ENCODE peak calls at places on chromosomes 16 and 17, in six cellular contexts. N is A549, L is ovary, R is adrenal gland, C is breast epithelium, G is stomach. J is an unnamed sample.
A peak's percentile ranks its signal among the peaks of the same experiment; 100 is the strongest.

GRCh38 chr17:75006653-75007052 is 5.8 kb upstream of the MRPL58 start:
- DNase-seq in C (no peak), L (no peak), G (no peak), R (no peak), N (peak; percentile 38), J (no peak)

GRCh38 chr17:72465191-72466024 is 344.6 kb downstream of the SOX9 start:
- DNase-seq in N (peak; percentile 98), G (peak; percentile 62), L (no peak), C (peak; percentile 85), R (no peak), J (no peak)

GRCh38 chr17:320809-321385 is 31.7 kb downstream of the RPH3AL start:
- DNase-seq in C (no peak), L (no peak), G (no peak), N (peak; percentile 31), R (no peak), J (no peak)

GRCh38 chr17:81178136-81179091 is 12.4 kb upstream of the AATK start:
- DNase-seq in C (no peak), N (no peak), G (no peak), L (no peak), R (no peak), J (peak; percentile 12)

GRCh38 chr16:27976990-27977389 is 86.5 kb downstream of the GSG1L start:
- DNase-seq in C (no peak), N (no peak), L (no peak), R (no peak), G (no peak), J (no peak)

GRCh38 chr16:72051818-72052217 is 2.5 kb upstream of the HP start:
- DNase-seq in R (no peak), C (no peak), L (no peak), N (no peak), G (no peak), J (no peak)

GRCh38 chr17:14360851-14361250 is 60.0 kb downstream of the HS3ST3B1 start:
- DNase-seq in G (no peak), R (no peak), N (no peak), C (no peak), L (no peak), J (no peak)

GRCh38 chr17:58960068-58960467 is 146.6 kb downstream of the TRIM37 start:
- DNase-seq in R (no peak), L (no peak), G (no peak), C (no peak), N (peak; percentile 61), J (no peak)

GRCh38 chr16:25488435-25488834 is 203.3 kb upstream of the HS3ST4 start:
- DNase-seq in N (no peak), R (no peak), C (no peak), L (no peak), G (no peak), J (no peak)

GRCh38 chr16:57826706-57827625 is 24.7 kb upstream of the KIFC3 start:
- DNase-seq in G (no peak), R (peak; percentile 76), L (peak; percentile 41), N (no peak), C (no peak), J (peak; percentile 49)

GRCh38 chr16:89841275-89841674 is 13.0 kb downstream of the SPIRE2 start:
- DNase-seq in N (no peak), C (no peak), R (no peak), G (no peak), L (no peak), J (no peak)

GRCh38 chr17:42027961-42028790 is 8.3 kb downstream of the NKIRAS2 start:
- DNase-seq in G (peak; percentile 54), N (peak; percentile 71), L (no peak), R (no peak), C (no peak), J (no peak)

GRCh38 chr17:42023524-42024349 is 3.8 kb downstream of the NKIRAS2 start:
- DNase-seq in G (no peak), C (no peak), N (no peak), L (no peak), R (peak; percentile 61), J (no peak)

GRCh38 chr17:42027540-42027889 is 7.6 kb downstream of the NKIRAS2 start:
- DNase-seq in N (no peak), R (no peak), G (no peak), C (no peak), L (no peak), J (no peak)

GRCh38 chr17:42026821-42027539 is 7.1 kb downstream of the NKIRAS2 start:
- DNase-seq in L (no peak), N (no peak), G (no peak), R (no peak), C (no peak), J (no peak)

DNA sequence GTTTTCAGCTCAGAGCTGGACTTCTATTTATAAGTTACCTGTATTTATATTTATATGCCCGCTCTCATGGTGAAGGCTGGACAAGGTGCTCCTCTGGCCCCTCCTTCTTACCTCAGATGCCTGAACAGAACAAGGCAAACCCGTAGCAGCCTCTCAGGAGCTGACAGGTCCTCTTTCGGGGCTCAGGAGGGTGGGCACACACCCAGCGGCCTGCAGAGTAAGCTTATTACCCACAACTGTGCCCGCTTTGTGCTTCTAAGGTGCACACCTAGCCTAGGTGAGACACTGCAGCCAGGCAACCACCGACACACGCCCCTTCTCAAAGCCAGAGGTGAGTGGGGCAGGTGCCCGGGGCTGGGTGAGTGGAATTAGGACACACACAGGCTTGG is 5.3 kb downstream of the NKIRAS2 start:
- DNase-seq in L (no peak), R (no peak), N (no peak), G (no peak), C (no peak), J (no peak)
- H3K27ac ChIP-seq in L (no peak overlapping the region), R (no peak overlapping the region), N (peak overlapping the region; percentile 73), G (peak overlapping the region; percentile 82), C (peak overlapping the region; percentile 69), J (peak overlapping the region; percentile 52)

GRCh38 chr17:76025294-76025693 is 1.8 kb downstream of the EVPL start:
- DNase-seq in C (no peak), L (no peak), G (no peak), N (no peak), R (no peak), J (no peak)

GRCh38 chr17:76024353-76024752 is 2.8 kb downstream of the EVPL start:
- DNase-seq in N (no peak), C (no peak), L (no peak), G (no peak), R (no peak), J (peak; percentile 28)

GRCh38 chr17:76026714-76027158 is 370 bp downstream of the EVPL start:
- DNase-seq in L (no peak), N (peak; percentile 53), C (no peak), G (no peak), R (no peak), J (no peak)

GRCh38 chr17:76023900-76024237 is 3.2 kb downstream of the EVPL start:
- DNase-seq in R (no peak), G (no peak), C (no peak), L (no peak), N (no peak), J (no peak)

DNA sequence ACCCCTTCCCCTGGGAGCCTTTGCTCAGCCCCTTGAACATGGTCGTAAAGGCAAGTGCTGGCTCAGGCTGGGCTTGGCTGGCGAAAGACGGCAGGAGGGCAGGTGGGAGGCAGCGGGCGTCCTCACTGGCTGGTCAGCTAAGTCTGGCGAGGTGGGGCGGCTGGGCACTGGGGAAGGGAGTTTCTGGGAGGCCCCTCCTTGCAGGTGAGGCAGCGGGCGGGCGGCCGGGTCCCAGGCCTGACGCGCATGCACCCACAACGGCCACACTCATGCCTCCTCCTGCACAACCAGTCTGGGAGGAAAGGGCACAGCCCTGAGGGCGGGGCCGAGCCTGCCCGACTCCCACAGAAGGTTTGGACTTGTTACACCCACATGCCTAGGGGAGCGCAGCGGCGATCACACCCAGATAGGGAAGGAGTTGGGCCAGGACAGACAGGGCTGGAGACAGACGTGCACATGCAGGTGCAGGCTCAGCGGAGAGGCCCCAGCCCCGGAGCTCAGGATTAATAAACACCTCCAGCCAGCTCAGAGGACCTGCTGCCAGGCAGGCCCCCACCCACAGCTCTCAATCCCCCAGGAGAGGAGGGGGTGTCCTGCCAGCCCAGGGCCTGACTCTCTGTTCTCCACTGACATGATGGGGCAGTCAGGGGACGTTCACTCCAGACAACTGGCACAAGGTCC is at the start of gene EVPL:
- DNase-seq in N (peak; percentile 88), G (peak; percentile 88), C (peak; percentile 82), R (no peak), L (no peak), J (no peak)
- TF ChIP-seq POLR2A in N (peak; percentile 70), G (no peak), C (no peak), R (no peak), L (no peak), J (no peak)

DNA sequence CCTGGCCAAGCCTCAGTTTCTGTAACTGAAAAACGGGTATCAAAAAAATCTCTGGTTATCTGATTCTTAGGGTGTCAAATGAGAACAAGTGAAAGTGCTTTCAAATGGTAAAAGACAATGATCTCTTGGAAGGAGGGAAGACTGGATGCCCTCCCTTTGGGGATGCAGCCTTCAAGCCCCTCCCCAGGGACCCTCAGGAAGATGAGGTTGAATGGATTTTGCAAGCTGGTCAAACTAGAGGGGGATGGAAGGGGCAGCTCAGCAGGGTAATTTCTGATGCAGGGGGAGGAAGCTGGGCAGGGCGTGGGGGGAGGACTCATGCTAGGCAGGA is 22.4 kb downstream of the ARHGAP23 start:
- DNase-seq in C (no peak), L (no peak), R (no peak), N (no peak), G (no peak), J (no peak)
- H3K4me1 ChIP-seq in C (peaks cover 10% of the 10 kb centered on the region), L (peaks cover 19% of the 10 kb centered on the region), R (peaks cover 43% of the 10 kb centered on the region), N (peaks cover 75% of the 10 kb centered on the region), G (peaks cover 73% of the 10 kb centered on the region), J (peaks cover 63% of the 10 kb centered on the region)

GRCh38 chr17:29571486-29571882 is 3.0 kb downstream of the TP53I13 start:
- DNase-seq in C (no peak), G (peak; percentile 21), L (no peak), R (no peak), N (no peak), J (peak; percentile 21)

GRCh38 chr17:29570521-29570920 is 2.0 kb downstream of the TP53I13 start:
- DNase-seq in N (no peak), R (no peak), C (peak; percentile 42), L (no peak), G (peak; percentile 49), J (no peak)

GRCh38 chr17:29573558-29573870 is 5.0 kb downstream of the TP53I13 start:
- DNase-seq in N (no peak), G (no peak), L (no peak), C (peak; percentile 22), R (no peak), J (peak; percentile 30)

GRCh38 chr17:29572691-29573557 is 4.4 kb downstream of the TP53I13 start:
- DNase-seq in C (peak; percentile 49), R (peak; percentile 80), G (peak; percentile 52), L (peak; percentile 68), N (no peak), J (peak; percentile 89)

DNA sequence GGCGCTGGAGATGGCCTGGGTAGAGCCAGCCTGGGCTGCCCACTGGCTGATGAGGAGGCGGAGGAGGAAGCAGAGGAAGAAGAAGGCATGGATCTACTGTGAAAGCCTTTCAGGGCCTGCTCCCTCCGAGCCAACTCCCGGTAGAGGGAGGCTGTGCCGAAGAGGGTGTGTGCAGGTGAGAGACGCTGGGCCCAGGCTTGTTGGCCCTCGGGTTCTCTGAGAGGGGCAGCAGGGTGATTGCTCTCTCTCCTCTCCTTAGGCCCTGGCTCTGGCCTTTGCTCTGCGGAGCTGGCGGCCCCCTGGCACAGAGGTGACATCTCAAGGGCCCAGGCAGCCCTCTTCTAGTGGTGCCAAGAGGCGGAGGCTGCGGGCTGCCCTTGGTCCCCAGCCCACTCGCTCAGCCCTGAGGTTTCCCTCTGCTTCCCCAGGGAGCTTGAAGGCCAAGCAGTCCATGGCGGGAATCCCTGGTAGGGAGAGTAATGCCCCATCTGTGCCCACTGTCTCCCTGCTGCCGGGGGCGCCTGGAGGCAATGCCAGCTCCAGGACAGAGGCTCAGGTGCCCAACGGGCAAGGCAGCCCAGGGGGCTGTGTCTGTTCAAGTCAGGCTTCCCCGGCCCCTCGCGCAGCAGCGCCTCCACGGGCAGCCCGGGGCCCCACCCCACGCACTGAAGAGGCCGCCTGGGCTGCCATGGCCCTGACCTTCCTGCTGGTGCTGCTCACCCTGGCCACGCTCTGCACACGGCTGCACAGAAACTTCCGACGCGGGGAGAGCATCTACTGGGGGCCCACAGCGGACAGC is 3.6 kb downstream of the TP53I13 start:
- DNase-seq in N (no peak), R (peak; percentile 59), L (peak; percentile 63), G (peak; percentile 24), C (peak; percentile 43), J (no peak)
- H3K27ac ChIP-seq in N (no peak overlapping the region), R (no peak overlapping the region), L (peak overlapping the region; percentile 9), G (peak overlapping the region; percentile 45), C (peak overlapping the region; percentile 14), J (peak overlapping the region; percentile 41)